ENCODE peak calls at places on chromosomes 13 and 19, in ten cellular contexts. F is CD8-positive, alpha-beta T cell; S is SK-N-SH; Y is tibial nerve; N is prostate gland; Z is adipocyte; H is WERI-Rb-1; R is endothelial cell of umbilical vein; X is heart right ventricle; C is kidney epithelial cell. K is an unnamed sample.

GRCh38 chr19:35000647-35001501 is 751 bp downstream of the GRAMD1A start:
- DNase-seq in F (peak; percentile 37), S (peak; percentile 53), Y (no peak), N (peak; percentile 38), Z (peak; percentile 58), H (no peak), R (peak; percentile 43), X (peak; percentile 34), C (peak; percentile 12), K (no peak)

GRCh38 chr19:51301266-51301665 is 10.2 kb upstream of the IGLON5 start:
- DNase-seq in F (no peak), S (no peak), Y (no peak), N (no peak), Z (no peak), H (no peak), R (no peak), X (no peak), C (no peak), K (no peak)

GRCh38 chr13:33111414-33112110 is 95.3 kb downstream of the KL start:
- DNase-seq in F (no peak), S (no peak), Y (no peak), N (no peak), Z (no peak), H (no peak), R (peak; percentile 22), X (no peak), C (no peak), K (no peak)

GRCh38 chr19:35043906-35044305 is 2.4 kb downstream of the HPN start:
- DNase-seq in F (no peak), S (no peak), Y (no peak), N (no peak), Z (no peak), H (no peak), R (no peak), X (no peak), C (no peak), K (no peak)

GRCh38 chr19:31545766-31546165 is 196.5 kb upstream of the TSHZ3 start:
- DNase-seq in F (no peak), S (no peak), Y (no peak), N (no peak), Z (no peak), H (no peak), R (no peak), X (no peak), C (no peak), K (no peak)

GRCh38 chr13:34817246-34817645 is 124.8 kb upstream of the NBEA start:
- DNase-seq in F (no peak), S (no peak), Y (no peak), N (no peak), Z (peak; percentile 54), H (no peak), R (no peak), X (no peak), C (no peak), K (no peak)

GRCh38 chr13:42575938-42576337 is 2.0 kb downstream of the TNFSF11 start:
- DNase-seq in F (no peak), S (no peak), Y (no peak), N (peak; percentile 10), Z (no peak), H (no peak), R (no peak), X (no peak), C (no peak), K (no peak)

GRCh38 chr19:49559928-49560327 is 20.4 kb downstream of the NOSIP start:
- DNase-seq in F (no peak), S (no peak), Y (no peak), N (no peak), Z (no peak), H (no peak), R (no peak), X (peak; percentile 34), C (no peak), K (no peak)

GRCh38 chr13:99905814-99906213 is 65.8 kb downstream of the ZIC5 start:
- DNase-seq in F (no peak), S (no peak), Y (no peak), N (no peak), Z (no peak), H (no peak), R (no peak), X (no peak), C (no peak), K (no peak)

GRCh38 chr13:98050041-98050466 is 92.8 kb upstream of the FARP1 start:
- DNase-seq in F (no peak), S (peak; percentile 38), Y (no peak), N (no peak), Z (peak; percentile 13), H (no peak), R (no peak), X (no peak), C (peak; percentile 23), K (no peak)

GRCh38 chr13:51191743-51192142 is 30.5 kb upstream of the FAM124A start:
- DNase-seq in F (no peak), S (no peak), Y (no peak), N (no peak), Z (no peak), H (no peak), R (no peak), X (no peak), C (no peak), K (no peak)

GRCh38 chr13:50400035-50400726 is 384.9 kb downstream of the KCNRG start:
- DNase-seq in F (no peak), S (no peak), Y (no peak), N (no peak), Z (peak; percentile 43), H (no peak), R (peak; percentile 24), X (peak; percentile 48), C (no peak), K (no peak)

GRCh38 chr13:70613295-70613694 is 505.0 kb upstream of the KLHL1 start:
- DNase-seq in F (no peak), S (peak; percentile 21), Y (no peak), N (no peak), Z (peak; percentile 30), H (no peak), R (peak; percentile 25), X (no peak), C (no peak), K (no peak)

GRCh38 chr19:38661996-38662395 is 14.5 kb downstream of the ACTN4 start:
- DNase-seq in F (no peak), S (no peak), Y (no peak), N (peak; percentile 89), Z (no peak), H (no peak), R (peak; percentile 26), X (no peak), C (no peak), K (peak; percentile 50)

GRCh38 chr19:36573948-36574726 is 1.0 kb upstream of the ZNF529 start:
- DNase-seq in F (no peak), S (no peak), Y (no peak), N (no peak), Z (peak; percentile 57), H (no peak), R (peak; percentile 49), X (no peak), C (no peak), K (no peak)

GRCh38 chr13:93740334-93740733 is 513.7 kb downstream of the GPC6 start:
- DNase-seq in F (no peak), S (peak; percentile 16), Y (no peak), N (no peak), Z (peak; percentile 54), H (no peak), R (no peak), X (no peak), C (no peak), K (no peak)

GRCh38 chr13:77113496-77113895 is 86.5 kb upstream of the FBXL3 start:
- DNase-seq in F (no peak), S (no peak), Y (no peak), N (no peak), Z (peak; percentile 32), H (no peak), R (no peak), X (no peak), C (no peak), K (no peak)

GRCh38 chr13:110433014-110433413 is 125.9 kb downstream of the COL4A2 start:
- DNase-seq in F (no peak), S (peak; percentile 81), Y (no peak), N (no peak), Z (no peak), H (no peak), R (peak; percentile 74), X (peak; percentile 73), C (no peak), K (no peak)

GRCh38 chr13:51760592-51760991 is 43.4 kb downstream of the DHRS12 start:
- DNase-seq in F (no peak), S (no peak), Y (peak; percentile 29), N (no peak), Z (no peak), H (peak; percentile 75), R (no peak), X (no peak), C (no peak), K (no peak)

GRCh38 chr19:10191347-10191746 is 3.4 kb downstream of the DNMT1 start:
- DNase-seq in F (no peak), S (no peak), Y (peak; percentile 18), N (no peak), Z (peak; percentile 80), H (no peak), R (peak; percentile 97), X (no peak), C (no peak), K (no peak)

GRCh38 chr19:51311388-51312257 is at the start of gene IGLON5:
- DNase-seq in F (no peak), S (peak; percentile 99), Y (no peak), N (no peak), Z (no peak), H (peak; percentile 41), R (no peak), X (no peak), C (no peak), K (peak; percentile 99)

GRCh38 chr19:57511484-57511883 is 11.7 kb downstream of the ZNF773 start:
- DNase-seq in F (no peak), S (no peak), Y (no peak), N (no peak), Z (no peak), H (no peak), R (no peak), X (no peak), C (no peak), K (no peak)
- H3K36me3 ChIP-seq in F (peaks cover 19% of the 10 kb centered on the region), S (peaks cover 28% of the 10 kb centered on the region), Y (peaks cover 11% of the 10 kb centered on the region), N (peaks cover 11% of the 10 kb centered on the region), Z (peaks cover 87% of the 10 kb centered on the region), H (peaks cover 16% of the 10 kb centered on the region), R (no peaks in the 10 kb centered on the region), X (no peaks in the 10 kb centered on the region), C (no peaks in the 10 kb centered on the region), K (peaks cover 2% of the 10 kb centered on the region)

GRCh38 chr13:23432589-23432988 is 913 bp downstream of the SACS start:
- DNase-seq in F (no peak), S (no peak), Y (no peak), N (no peak), Z (no peak), H (no peak), R (no peak), X (no peak), C (no peak), K (no peak)
- H3K4me3 ChIP-seq in F (no peak overlapping the region), S (peak overlapping the region; percentile 94), Y (no peak overlapping the region), N (peak overlapping the region; percentile 36), Z (peak overlapping the region; percentile 81), H (peak overlapping the region; percentile 97), R (peak overlapping the region; percentile 82), X (peak overlapping the region; percentile 37), C (peak overlapping the region; percentile 77), K (no peak overlapping the region)

GRCh38 chr19:41922585-41922984 is 5.7 kb downstream of the ERFL start:
- DNase-seq in F (no peak), S (no peak), Y (no peak), N (no peak), Z (no peak), H (no peak), R (no peak), X (no peak), C (no peak), K (peak; percentile 83)
- H3K27me3 ChIP-seq in F (no peaks in the 10 kb centered on the region), S (no peaks in the 10 kb centered on the region), Y (peaks cover 3% of the 10 kb centered on the region), N (peaks cover 9% of the 10 kb centered on the region), Z (peaks cover 67% of the 10 kb centered on the region), H (peaks cover 42% of the 10 kb centered on the region), R (peaks cover 53% of the 10 kb centered on the region), X (peaks cover 31% of the 10 kb centered on the region), C (peaks cover 88% of the 10 kb centered on the region), K (peaks cover 87% of the 10 kb centered on the region)

GRCh38 chr13:78638216-78638615 is 20.7 kb downstream of the OBI1 start:
- DNase-seq in F (no peak), S (no peak), Y (no peak), N (no peak), Z (no peak), H (no peak), R (no peak), X (no peak), C (no peak), K (no peak)
- H3K36me3 ChIP-seq in F (peaks cover 34% of the 10 kb centered on the region), S (peaks cover 60% of the 10 kb centered on the region), Y (no peaks in the 10 kb centered on the region), N (no peaks in the 10 kb centered on the region), Z (peaks cover 60% of the 10 kb centered on the region), H (peaks cover 18% of the 10 kb centered on the region), R (peaks cover 9% of the 10 kb centered on the region), X (no peaks in the 10 kb centered on the region), C (no peaks in the 10 kb centered on the region), K (peaks cover 3% of the 10 kb centered on the region)

K was measured in H7.